ENCODE peak calls at places on chromosomes 6 and 20, in ten cellular contexts. One of them, this sample, is unnamed.

GRCh38 chr6:63571883-63572732 is at the start of the genes LOC128125822 and PTP4A1:
- ATAC-seq in activated T-cell treated with anti-CD3 and anti-CD28 coated beads, Interleukin-2, amount 50 U/mL, for 72 hours: peak
- ATAC-seq in omental fat pad: peak
- ATAC-seq in stimulated activated naive CD8-positive, alpha-beta T cell treated with anti-CD3 and anti-CD28 coated beads, Interleukin-15, Interleukin-2, amounts not matched to agents 100 U/mL and 50 U/mL, for 24 hours: peak
- ATAC-seq in activated CD4-positive, alpha-beta T cell treated with anti-CD3 and anti-CD28 coated beads for 36 hours: peak
- ATAC-seq in PC-3: peak
- ATAC-seq in activated CD8-positive, alpha-beta T cell treated with anti-CD3 and anti-CD28 coated beads for 36 hours: peak
- ATAC-seq in body of pancreas: peak
- ATAC-seq in left lobe of liver: peak
- ATAC-seq in central memory CD8-positive, alpha-beta T cell: peak
- ATAC-seq in this sample: peak

GRCh38 chr6:112833546-112834215 is 486.6 kb downstream of the RFPL4B start:
- ATAC-seq in activated T-cell treated with anti-CD3 and anti-CD28 coated beads, Interleukin-2, amount 50 U/mL, for 72 hours: no peak
- ATAC-seq in omental fat pad: no peak
- ATAC-seq in stimulated activated naive CD8-positive, alpha-beta T cell treated with anti-CD3 and anti-CD28 coated beads, Interleukin-15, Interleukin-2, amounts not matched to agents 100 U/mL and 50 U/mL, for 24 hours: no peak
- ATAC-seq in activated CD4-positive, alpha-beta T cell treated with anti-CD3 and anti-CD28 coated beads for 36 hours: no peak
- ATAC-seq in PC-3: no peak
- ATAC-seq in activated CD8-positive, alpha-beta T cell treated with anti-CD3 and anti-CD28 coated beads for 36 hours: no peak
- ATAC-seq in body of pancreas: no peak
- ATAC-seq in left lobe of liver: no peak
- ATAC-seq in central memory CD8-positive, alpha-beta T cell: no peak
- ATAC-seq in this sample: no peak

GRCh38 chr20:63008541-63009043 is 1.8 kb upstream of the BHLHE23 start:
- ATAC-seq in activated T-cell treated with anti-CD3 and anti-CD28 coated beads, Interleukin-2, amount 50 U/mL, for 72 hours: peak
- ATAC-seq in omental fat pad: no peak
- ATAC-seq in stimulated activated naive CD8-positive, alpha-beta T cell treated with anti-CD3 and anti-CD28 coated beads, Interleukin-15, Interleukin-2, amounts not matched to agents 100 U/mL and 50 U/mL, for 24 hours: peak
- ATAC-seq in activated CD4-positive, alpha-beta T cell treated with anti-CD3 and anti-CD28 coated beads for 36 hours: no peak
- ATAC-seq in PC-3: peak
- ATAC-seq in activated CD8-positive, alpha-beta T cell treated with anti-CD3 and anti-CD28 coated beads for 36 hours: no peak
- ATAC-seq in body of pancreas: no peak
- ATAC-seq in left lobe of liver: peak
- ATAC-seq in central memory CD8-positive, alpha-beta T cell: no peak
- ATAC-seq in this sample: no peak

GRCh38 chr6:128347123-128347522 is 173.3 kb downstream of the PTPRK start:
- ATAC-seq in activated T-cell treated with anti-CD3 and anti-CD28 coated beads, Interleukin-2, amount 50 U/mL, for 72 hours: no peak
- ATAC-seq in omental fat pad: no peak
- ATAC-seq in stimulated activated naive CD8-positive, alpha-beta T cell treated with anti-CD3 and anti-CD28 coated beads, Interleukin-15, Interleukin-2, amounts not matched to agents 100 U/mL and 50 U/mL, for 24 hours: no peak
- ATAC-seq in activated CD4-positive, alpha-beta T cell treated with anti-CD3 and anti-CD28 coated beads for 36 hours: no peak
- ATAC-seq in PC-3: no peak
- ATAC-seq in activated CD8-positive, alpha-beta T cell treated with anti-CD3 and anti-CD28 coated beads for 36 hours: no peak
- ATAC-seq in body of pancreas: no peak
- ATAC-seq in left lobe of liver: no peak
- ATAC-seq in central memory CD8-positive, alpha-beta T cell: no peak
- ATAC-seq in this sample: no peak

GRCh38 chr6:149864578-149865535 is 698 bp upstream of the LRP11 start:
- ATAC-seq in activated T-cell treated with anti-CD3 and anti-CD28 coated beads, Interleukin-2, amount 50 U/mL, for 72 hours: no peak
- ATAC-seq in omental fat pad: peak
- ATAC-seq in stimulated activated naive CD8-positive, alpha-beta T cell treated with anti-CD3 and anti-CD28 coated beads, Interleukin-15, Interleukin-2, amounts not matched to agents 100 U/mL and 50 U/mL, for 24 hours: no peak
- ATAC-seq in activated CD4-positive, alpha-beta T cell treated with anti-CD3 and anti-CD28 coated beads for 36 hours: no peak
- ATAC-seq in PC-3: peak
- ATAC-seq in activated CD8-positive, alpha-beta T cell treated with anti-CD3 and anti-CD28 coated beads for 36 hours: peak
- ATAC-seq in body of pancreas: peak
- ATAC-seq in left lobe of liver: peak
- ATAC-seq in central memory CD8-positive, alpha-beta T cell: peak
- ATAC-seq in this sample: peak

GRCh38 chr6:134281388-134281787 is 36.5 kb downstream of the SGK1 start:
- ATAC-seq in activated T-cell treated with anti-CD3 and anti-CD28 coated beads, Interleukin-2, amount 50 U/mL, for 72 hours: no peak
- ATAC-seq in omental fat pad: no peak
- ATAC-seq in stimulated activated naive CD8-positive, alpha-beta T cell treated with anti-CD3 and anti-CD28 coated beads, Interleukin-15, Interleukin-2, amounts not matched to agents 100 U/mL and 50 U/mL, for 24 hours: no peak
- ATAC-seq in activated CD4-positive, alpha-beta T cell treated with anti-CD3 and anti-CD28 coated beads for 36 hours: no peak
- ATAC-seq in PC-3: no peak
- ATAC-seq in activated CD8-positive, alpha-beta T cell treated with anti-CD3 and anti-CD28 coated beads for 36 hours: no peak
- ATAC-seq in body of pancreas: no peak
- ATAC-seq in left lobe of liver: no peak
- ATAC-seq in central memory CD8-positive, alpha-beta T cell: no peak
- ATAC-seq in this sample: no peak

GRCh38 chr6:15901141-15902115 is 227.5 kb upstream of the MYLIP start:
- ATAC-seq in activated T-cell treated with anti-CD3 and anti-CD28 coated beads, Interleukin-2, amount 50 U/mL, for 72 hours: peak
- ATAC-seq in omental fat pad: no peak
- ATAC-seq in stimulated activated naive CD8-positive, alpha-beta T cell treated with anti-CD3 and anti-CD28 coated beads, Interleukin-15, Interleukin-2, amounts not matched to agents 100 U/mL and 50 U/mL, for 24 hours: peak
- ATAC-seq in activated CD4-positive, alpha-beta T cell treated with anti-CD3 and anti-CD28 coated beads for 36 hours: peak
- ATAC-seq in PC-3: no peak
- ATAC-seq in activated CD8-positive, alpha-beta T cell treated with anti-CD3 and anti-CD28 coated beads for 36 hours: peak
- ATAC-seq in body of pancreas: no peak
- ATAC-seq in left lobe of liver: peak
- ATAC-seq in central memory CD8-positive, alpha-beta T cell: no peak
- ATAC-seq in this sample: peak

GRCh38 chr20:6122873-6123649 is at the start of gene FERMT1:
- ATAC-seq in activated T-cell treated with anti-CD3 and anti-CD28 coated beads, Interleukin-2, amount 50 U/mL, for 72 hours: peak
- ATAC-seq in omental fat pad: peak
- ATAC-seq in stimulated activated naive CD8-positive, alpha-beta T cell treated with anti-CD3 and anti-CD28 coated beads, Interleukin-15, Interleukin-2, amounts not matched to agents 100 U/mL and 50 U/mL, for 24 hours: peak
- ATAC-seq in activated CD4-positive, alpha-beta T cell treated with anti-CD3 and anti-CD28 coated beads for 36 hours: peak
- ATAC-seq in PC-3: peak
- ATAC-seq in activated CD8-positive, alpha-beta T cell treated with anti-CD3 and anti-CD28 coated beads for 36 hours: peak
- ATAC-seq in body of pancreas: peak
- ATAC-seq in left lobe of liver: peak
- ATAC-seq in central memory CD8-positive, alpha-beta T cell: peak
- ATAC-seq in this sample: peak

GRCh38 chr6:116497089-116497676 is 14.3 kb upstream of the CALHM5 start:
- ATAC-seq in activated T-cell treated with anti-CD3 and anti-CD28 coated beads, Interleukin-2, amount 50 U/mL, for 72 hours: no peak
- ATAC-seq in omental fat pad: no peak
- ATAC-seq in stimulated activated naive CD8-positive, alpha-beta T cell treated with anti-CD3 and anti-CD28 coated beads, Interleukin-15, Interleukin-2, amounts not matched to agents 100 U/mL and 50 U/mL, for 24 hours: no peak
- ATAC-seq in activated CD4-positive, alpha-beta T cell treated with anti-CD3 and anti-CD28 coated beads for 36 hours: no peak
- ATAC-seq in PC-3: no peak
- ATAC-seq in activated CD8-positive, alpha-beta T cell treated with anti-CD3 and anti-CD28 coated beads for 36 hours: no peak
- ATAC-seq in body of pancreas: no peak
- ATAC-seq in left lobe of liver: no peak
- ATAC-seq in central memory CD8-positive, alpha-beta T cell: no peak
- ATAC-seq in this sample: no peak

GRCh38 chr6:39197521-39198500 is 31.5 kb downstream of the KCNK5 start:
- ATAC-seq in activated T-cell treated with anti-CD3 and anti-CD28 coated beads, Interleukin-2, amount 50 U/mL, for 72 hours: no peak
- ATAC-seq in omental fat pad: no peak
- ATAC-seq in stimulated activated naive CD8-positive, alpha-beta T cell treated with anti-CD3 and anti-CD28 coated beads, Interleukin-15, Interleukin-2, amounts not matched to agents 100 U/mL and 50 U/mL, for 24 hours: no peak
- ATAC-seq in activated CD4-positive, alpha-beta T cell treated with anti-CD3 and anti-CD28 coated beads for 36 hours: no peak
- ATAC-seq in PC-3: no peak
- ATAC-seq in activated CD8-positive, alpha-beta T cell treated with anti-CD3 and anti-CD28 coated beads for 36 hours: no peak
- ATAC-seq in body of pancreas: peak
- ATAC-seq in left lobe of liver: no peak
- ATAC-seq in central memory CD8-positive, alpha-beta T cell: no peak
- ATAC-seq in this sample: no peak

GRCh38 chr6:81304486-81304885 is 448.0 kb downstream of the TENT5A start:
- ATAC-seq in activated T-cell treated with anti-CD3 and anti-CD28 coated beads, Interleukin-2, amount 50 U/mL, for 72 hours: no peak
- ATAC-seq in omental fat pad: no peak
- ATAC-seq in stimulated activated naive CD8-positive, alpha-beta T cell treated with anti-CD3 and anti-CD28 coated beads, Interleukin-15, Interleukin-2, amounts not matched to agents 100 U/mL and 50 U/mL, for 24 hours: no peak
- ATAC-seq in activated CD4-positive, alpha-beta T cell treated with anti-CD3 and anti-CD28 coated beads for 36 hours: no peak
- ATAC-seq in PC-3: no peak
- ATAC-seq in activated CD8-positive, alpha-beta T cell treated with anti-CD3 and anti-CD28 coated beads for 36 hours: no peak
- ATAC-seq in body of pancreas: no peak
- ATAC-seq in left lobe of liver: no peak
- ATAC-seq in central memory CD8-positive, alpha-beta T cell: no peak
- ATAC-seq in this sample: no peak

GRCh38 chr20:62275263-62275619 is 27.6 kb upstream of the ADRM1 start:
- ATAC-seq in activated T-cell treated with anti-CD3 and anti-CD28 coated beads, Interleukin-2, amount 50 U/mL, for 72 hours: no peak
- ATAC-seq in omental fat pad: no peak
- ATAC-seq in stimulated activated naive CD8-positive, alpha-beta T cell treated with anti-CD3 and anti-CD28 coated beads, Interleukin-15, Interleukin-2, amounts not matched to agents 100 U/mL and 50 U/mL, for 24 hours: no peak
- ATAC-seq in activated CD4-positive, alpha-beta T cell treated with anti-CD3 and anti-CD28 coated beads for 36 hours: no peak
- ATAC-seq in PC-3: no peak
- ATAC-seq in activated CD8-positive, alpha-beta T cell treated with anti-CD3 and anti-CD28 coated beads for 36 hours: no peak
- ATAC-seq in body of pancreas: no peak
- ATAC-seq in left lobe of liver: no peak
- ATAC-seq in central memory CD8-positive, alpha-beta T cell: no peak
- ATAC-seq in this sample: no peak

GRCh38 chr6:11613858-11614257 is 76.3 kb downstream of the TMEM170B start:
- ATAC-seq in activated T-cell treated with anti-CD3 and anti-CD28 coated beads, Interleukin-2, amount 50 U/mL, for 72 hours: no peak
- ATAC-seq in omental fat pad: peak
- ATAC-seq in stimulated activated naive CD8-positive, alpha-beta T cell treated with anti-CD3 and anti-CD28 coated beads, Interleukin-15, Interleukin-2, amounts not matched to agents 100 U/mL and 50 U/mL, for 24 hours: no peak
- ATAC-seq in activated CD4-positive, alpha-beta T cell treated with anti-CD3 and anti-CD28 coated beads for 36 hours: no peak
- ATAC-seq in PC-3: peak
- ATAC-seq in activated CD8-positive, alpha-beta T cell treated with anti-CD3 and anti-CD28 coated beads for 36 hours: no peak
- ATAC-seq in body of pancreas: no peak
- ATAC-seq in left lobe of liver: no peak
- ATAC-seq in central memory CD8-positive, alpha-beta T cell: no peak
- ATAC-seq in this sample: no peak

GRCh38 chr6:44561832-44562496 is 174.5 kb downstream of the CDC5L start:
- ATAC-seq in activated T-cell treated with anti-CD3 and anti-CD28 coated beads, Interleukin-2, amount 50 U/mL, for 72 hours: peak
- ATAC-seq in omental fat pad: no peak
- ATAC-seq in stimulated activated naive CD8-positive, alpha-beta T cell treated with anti-CD3 and anti-CD28 coated beads, Interleukin-15, Interleukin-2, amounts not matched to agents 100 U/mL and 50 U/mL, for 24 hours: peak
- ATAC-seq in activated CD4-positive, alpha-beta T cell treated with anti-CD3 and anti-CD28 coated beads for 36 hours: peak
- ATAC-seq in PC-3: no peak
- ATAC-seq in activated CD8-positive, alpha-beta T cell treated with anti-CD3 and anti-CD28 coated beads for 36 hours: no peak
- ATAC-seq in body of pancreas: no peak
- ATAC-seq in left lobe of liver: peak
- ATAC-seq in central memory CD8-positive, alpha-beta T cell: no peak
- ATAC-seq in this sample: no peak

GRCh38 chr6:27512525-27512924 is 39.6 kb upstream of the ZNF184 start:
- ATAC-seq in activated T-cell treated with anti-CD3 and anti-CD28 coated beads, Interleukin-2, amount 50 U/mL, for 72 hours: no peak
- ATAC-seq in omental fat pad: no peak
- ATAC-seq in stimulated activated naive CD8-positive, alpha-beta T cell treated with anti-CD3 and anti-CD28 coated beads, Interleukin-15, Interleukin-2, amounts not matched to agents 100 U/mL and 50 U/mL, for 24 hours: no peak
- ATAC-seq in activated CD4-positive, alpha-beta T cell treated with anti-CD3 and anti-CD28 coated beads for 36 hours: no peak
- ATAC-seq in PC-3: no peak
- ATAC-seq in activated CD8-positive, alpha-beta T cell treated with anti-CD3 and anti-CD28 coated beads for 36 hours: no peak
- ATAC-seq in body of pancreas: no peak
- ATAC-seq in left lobe of liver: no peak
- ATAC-seq in central memory CD8-positive, alpha-beta T cell: no peak
- ATAC-seq in this sample: no peak

This sample was measured in esophagus mucosa.